ENCODE peak calls at places on chromosomes 12 and 14, in six cellular contexts. One of them, this sample, is unnamed. For H3K27me3 and H3K4me1, the result is how much of the 10 kb centered on the place peaks cover.

GRCh38 chr12:50542448-50542847 is 37.7 kb downstream of the DIP2B start:
- DNase-seq in tibial nerve: no peak
- DNase-seq in IMR-90: peak
- DNase-seq in testis: no peak
- DNase-seq in body of pancreas: no peak
- DNase-seq in uterus: no peak
- DNase-seq in this sample: no peak

GRCh38 chr14:71586131-71586893 is 345.9 kb upstream of the RGS6 start:
- DNase-seq in tibial nerve: peak
- DNase-seq in IMR-90: peak
- DNase-seq in testis: peak
- DNase-seq in body of pancreas: no peak
- DNase-seq in uterus: peak
- DNase-seq in this sample: no peak

GRCh38 chr12:27015730-27016076 is 1.5 kb upstream of the TM7SF3 start:
- DNase-seq in tibial nerve: no peak
- DNase-seq in IMR-90: peak
- DNase-seq in testis: no peak
- DNase-seq in body of pancreas: no peak
- DNase-seq in uterus: no peak
- DNase-seq in this sample: no peak

GRCh38 chr12:56687225-56688128 is 607 bp downstream of the PTGES3 start:
- DNase-seq in tibial nerve: peak
- DNase-seq in IMR-90: no peak
- DNase-seq in testis: peak
- DNase-seq in body of pancreas: peak
- DNase-seq in uterus: peak
- DNase-seq in this sample: peak

GRCh38 chr12:34336619-34337465 is 314.5 kb downstream of the ALG10 start:
- DNase-seq in tibial nerve: no peak
- DNase-seq in IMR-90: no peak
- DNase-seq in testis: no peak
- DNase-seq in body of pancreas: no peak
- DNase-seq in uterus: no peak
- DNase-seq in this sample: no peak

GRCh38 chr14:69036757-69037506 is 57.8 kb upstream of the ACTN1 start:
- DNase-seq in tibial nerve: no peak
- DNase-seq in IMR-90: no peak
- DNase-seq in testis: peak
- DNase-seq in body of pancreas: no peak
- DNase-seq in uterus: no peak
- DNase-seq in this sample: no peak

GRCh38 chr14:103288076-103288766 is 45.8 kb upstream of the EIF5 start:
- DNase-seq in tibial nerve: no peak
- DNase-seq in IMR-90: no peak
- DNase-seq in testis: no peak
- DNase-seq in body of pancreas: no peak
- DNase-seq in uterus: no peak
- DNase-seq in this sample: no peak

GRCh38 chr12:131101703-131102492 is 148.2 kb downstream of the ADGRD1 start:
- DNase-seq in tibial nerve: no peak
- DNase-seq in IMR-90: no peak
- DNase-seq in testis: peak
- DNase-seq in body of pancreas: no peak
- DNase-seq in uterus: no peak
- DNase-seq in this sample: no peak

GRCh38 chr12:118360785-118361404 is 11.8 kb downstream of the TAOK3 start:
- DNase-seq in tibial nerve: no peak
- DNase-seq in IMR-90: peak
- DNase-seq in testis: no peak
- DNase-seq in body of pancreas: no peak
- DNase-seq in uterus: no peak
- DNase-seq in this sample: no peak

GRCh38 chr12:22101749-22102243 is 55.8 kb downstream of the CMAS start:
- DNase-seq in tibial nerve: peak
- DNase-seq in IMR-90: peak
- DNase-seq in testis: no peak
- DNase-seq in body of pancreas: peak
- DNase-seq in uterus: no peak
- DNase-seq in this sample: peak

GRCh38 chr12:129909051-129910020 is 5.5 kb upstream of the TMEM132D start:
- DNase-seq in tibial nerve: no peak
- DNase-seq in IMR-90: no peak
- DNase-seq in testis: no peak
- DNase-seq in body of pancreas: no peak
- DNase-seq in uterus: no peak
- DNase-seq in this sample: no peak

GRCh38 chr12:57461326-57461903 is 1.8 kb downstream of the GLI1 start:
- DNase-seq in tibial nerve: peak
- DNase-seq in IMR-90: peak
- DNase-seq in testis: peak
- DNase-seq in body of pancreas: no peak
- DNase-seq in uterus: peak
- DNase-seq in this sample: peak

GRCh38 chr12:15772405-15773018 is 16.7 kb downstream of the EPS8 start:
- DNase-seq in tibial nerve: no peak
- DNase-seq in IMR-90: peak
- DNase-seq in testis: no peak
- DNase-seq in body of pancreas: no peak
- DNase-seq in uterus: no peak
- DNase-seq in this sample: no peak

GRCh38 chr14:35766036-35766699 is 42.9 kb downstream of the RALGAPA1 start:
- DNase-seq in tibial nerve: no peak
- DNase-seq in IMR-90: no peak
- DNase-seq in testis: no peak
- DNase-seq in body of pancreas: no peak
- DNase-seq in uterus: no peak
- DNase-seq in this sample: no peak

DNA sequence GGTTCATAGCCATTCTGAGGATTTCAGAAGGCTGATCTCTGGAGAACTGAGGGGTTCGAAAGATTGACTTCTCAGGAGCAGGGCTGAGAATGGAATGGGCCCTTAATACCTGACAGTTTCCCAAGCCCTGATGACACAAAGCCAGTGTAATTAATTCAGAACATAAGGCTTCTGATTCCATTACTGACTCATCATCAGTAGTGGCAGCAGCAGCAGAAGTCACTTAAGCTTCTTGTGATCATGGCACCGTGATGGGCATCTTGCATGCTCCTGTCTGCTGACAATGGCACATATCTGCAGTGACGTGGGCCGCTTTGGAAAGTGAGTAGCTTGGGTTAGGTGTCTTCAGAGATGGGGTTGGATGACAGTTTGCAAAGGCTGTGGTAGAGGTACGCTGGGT is 38.2 kb upstream of the GSG1 start:
- DNase-seq in tibial nerve: no peak
- DNase-seq in IMR-90: no peak
- DNase-seq in testis: no peak
- DNase-seq in body of pancreas: no peak
- DNase-seq in uterus: no peak
- DNase-seq in this sample: no peak
- H3K27me3 ChIP-seq in tibial nerve: under half
- H3K27me3 ChIP-seq in IMR-90: under half
- H3K27me3 ChIP-seq in testis: under half
- H3K27me3 ChIP-seq in body of pancreas: under half
- H3K27me3 ChIP-seq in uterus: under half
- H3K27me3 ChIP-seq in this sample: under half

GRCh38 chr14:51684760-51685159 is 33.0 kb downstream of the FRMD6 start:
- DNase-seq in tibial nerve: no peak
- DNase-seq in IMR-90: peak
- DNase-seq in testis: no peak
- DNase-seq in body of pancreas: no peak
- DNase-seq in uterus: no peak
- DNase-seq in this sample: no peak
- H3K4me1 ChIP-seq in tibial nerve: under half
- H3K4me1 ChIP-seq in IMR-90: under half
- H3K4me1 ChIP-seq in testis: under half
- H3K4me1 ChIP-seq in body of pancreas: under half
- H3K4me1 ChIP-seq in uterus: under half
- H3K4me1 ChIP-seq in this sample: under half

DNA sequence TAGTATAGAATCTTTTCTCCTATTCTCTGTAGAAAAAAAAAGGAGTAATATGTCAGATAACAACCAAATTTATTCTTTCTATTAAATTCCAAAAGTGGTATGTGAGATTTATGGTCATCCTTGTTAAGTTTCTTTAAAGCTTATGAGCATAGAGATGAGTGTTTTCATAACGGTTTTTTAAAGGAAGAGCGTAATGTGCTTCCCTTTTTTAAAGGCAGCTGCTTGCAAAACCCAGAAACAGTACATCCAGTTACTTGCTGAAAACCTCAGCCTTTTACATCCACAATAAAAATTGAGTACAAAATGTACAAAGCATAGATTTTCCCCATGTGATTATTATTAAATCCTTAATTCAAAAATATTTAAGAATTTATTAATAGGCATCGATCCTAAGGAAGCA is 53.6 kb upstream of the CD163 start:
- DNase-seq in tibial nerve: no peak
- DNase-seq in IMR-90: no peak
- DNase-seq in testis: no peak
- DNase-seq in body of pancreas: peak
- DNase-seq in uterus: no peak
- DNase-seq in this sample: no peak
- TF ChIP-seq POLR2A in tibial nerve: no peak
- TF ChIP-seq POLR2A in IMR-90: no peak
- TF ChIP-seq POLR2A in testis: no peak
- TF ChIP-seq POLR2A in body of pancreas: no peak
- TF ChIP-seq POLR2A in uterus: no peak
- TF ChIP-seq POLR2A in this sample: no peak

DNA sequence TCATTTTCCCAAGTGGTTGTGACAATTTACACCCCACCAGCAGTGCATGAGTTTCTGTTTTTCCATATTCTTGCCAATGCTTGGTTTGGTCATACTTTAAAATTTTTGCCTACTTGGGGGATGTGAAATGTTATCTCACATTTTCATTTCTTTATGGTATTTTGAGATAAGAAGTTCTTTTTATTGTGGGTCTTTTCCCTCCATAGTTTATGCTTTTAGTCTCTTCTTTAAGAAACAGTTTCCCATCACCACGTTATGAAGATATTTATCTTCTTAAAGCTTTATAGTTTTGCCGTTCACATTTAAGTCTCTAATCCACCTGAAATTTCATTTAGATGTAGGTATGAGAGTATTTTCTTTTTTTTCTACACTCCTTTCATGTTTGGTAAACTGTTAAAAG is 95.7 kb downstream of the PPM1A start:
- DNase-seq in tibial nerve: no peak
- DNase-seq in IMR-90: no peak
- DNase-seq in testis: no peak
- DNase-seq in body of pancreas: no peak
- DNase-seq in uterus: no peak
- DNase-seq in this sample: no peak
- H3K27me3 ChIP-seq in tibial nerve: under half
- H3K27me3 ChIP-seq in IMR-90: under half
- H3K27me3 ChIP-seq in testis: under half
- H3K27me3 ChIP-seq in body of pancreas: under half
- H3K27me3 ChIP-seq in uterus: under half
- H3K27me3 ChIP-seq in this sample: under half

DNA sequence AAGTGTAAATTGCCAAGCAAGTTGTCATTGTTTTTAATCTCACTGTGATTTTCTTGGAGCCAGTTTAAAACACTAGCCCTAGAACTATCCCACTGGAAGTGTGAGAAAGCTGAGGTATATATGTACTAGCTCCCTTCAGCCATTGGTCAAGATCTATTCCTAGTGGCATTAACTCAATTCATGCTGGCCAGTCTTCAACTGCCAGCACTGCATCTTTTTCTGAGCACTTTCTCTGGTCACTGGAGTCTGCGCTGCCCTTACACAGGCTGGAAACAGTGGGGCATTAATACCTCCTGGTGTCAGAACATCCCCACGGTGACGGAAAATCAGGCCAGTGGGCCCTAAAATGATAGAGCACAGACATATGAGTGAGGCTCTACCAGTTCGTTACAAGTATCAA is 4.0 kb upstream of the NOVA1 start:
- DNase-seq in tibial nerve: no peak
- DNase-seq in IMR-90: no peak
- DNase-seq in testis: no peak
- DNase-seq in body of pancreas: no peak
- DNase-seq in uterus: no peak
- DNase-seq in this sample: no peak
- H3K4me1 ChIP-seq in tibial nerve: under half
- H3K4me1 ChIP-seq in IMR-90: under half
- H3K4me1 ChIP-seq in testis: under half
- H3K4me1 ChIP-seq in body of pancreas: under half
- H3K4me1 ChIP-seq in uterus: under half
- H3K4me1 ChIP-seq in this sample: under half

GRCh38 chr14:50310445-50310844 is 1.6 kb downstream of the L2HGDH start:
- DNase-seq in tibial nerve: no peak
- DNase-seq in IMR-90: no peak
- DNase-seq in testis: no peak
- DNase-seq in body of pancreas: no peak
- DNase-seq in uterus: no peak
- DNase-seq in this sample: no peak

GRCh38 chr14:50308363-50308762 is 3.7 kb downstream of the L2HGDH start:
- DNase-seq in tibial nerve: no peak
- DNase-seq in IMR-90: peak
- DNase-seq in testis: no peak
- DNase-seq in body of pancreas: no peak
- DNase-seq in uterus: no peak
- DNase-seq in this sample: no peak

GRCh38 chr14:50311974-50312733 is at the start of the genes DMAC2L and L2HGDH:
- DNase-seq in tibial nerve: peak
- DNase-seq in IMR-90: peak
- DNase-seq in testis: peak
- DNase-seq in body of pancreas: peak
- DNase-seq in uterus: peak
- DNase-seq in this sample: peak

GRCh38 chr14:50311337-50311973 is 574 bp downstream of the L2HGDH start:
- DNase-seq in tibial nerve: peak
- DNase-seq in IMR-90: no peak
- DNase-seq in testis: no peak
- DNase-seq in body of pancreas: no peak
- DNase-seq in uterus: no peak
- DNase-seq in this sample: no peak

GRCh38 chr14:50312734-50313054 is 570 bp downstream of the DMAC2L start:
- DNase-seq in tibial nerve: peak
- DNase-seq in IMR-90: no peak
- DNase-seq in testis: no peak
- DNase-seq in body of pancreas: no peak
- DNase-seq in uterus: no peak
- DNase-seq in this sample: no peak
- TF ChIP-seq POLR2A in tibial nerve: no peak
- TF ChIP-seq POLR2A in IMR-90: peak
- TF ChIP-seq POLR2A in testis: no peak
- TF ChIP-seq POLR2A in body of pancreas: no peak
- TF ChIP-seq POLR2A in uterus: no peak
- TF ChIP-seq POLR2A in this sample: no peak

This sample was measured in heart left ventricle.